ENCODE peak calls at places on chromosomes 3 and 15, in eight cellular contexts. E is body of pancreas, B is AG04450, M is HAP-1, L is brain microvascular endothelial cell, N is glomerular endothelial cell, K is endothelial cell, I is KBM-7. J is an unnamed sample.

GRCh38 chr3:188262913-188263683 is 109.1 kb downstream of the LPP start:
- DNase-seq in E (no peak), B (no peak), M (peak; percentile 18), L (peak; percentile 62), N (peak; percentile 95), K (no peak), I (no peak), J (no peak)

GRCh38 chr3:133886031-133886722 is 9.5 kb downstream of the RAB6B start:
- DNase-seq in E (no peak), B (no peak), M (no peak), L (no peak), N (no peak), K (no peak), I (no peak), J (no peak)

GRCh38 chr15:44565387-44566169 is 28.6 kb downstream of the EIF3J start:
- DNase-seq in E (no peak), B (no peak), M (no peak), L (no peak), N (no peak), K (no peak), I (no peak), J (no peak)

GRCh38 chr15:76954744-76955143 is 23.2 kb downstream of the RCN2 start:
- DNase-seq in E (no peak), B (no peak), M (no peak), L (no peak), N (no peak), K (no peak), I (no peak), J (no peak)

GRCh38 chr3:56817646-56818045 is 15.9 kb upstream of the ARHGEF3 start:
- DNase-seq in E (no peak), B (no peak), M (no peak), L (no peak), N (no peak), K (no peak), I (no peak), J (no peak)

GRCh38 chr15:27587810-27588209 is 511.3 kb downstream of the OCA2 start:
- DNase-seq in E (peak; percentile 70), B (no peak), M (peak; percentile 31), L (no peak), N (no peak), K (peak; percentile 12), I (no peak), J (no peak)

GRCh38 chr3:14431928-14432834 is 29.8 kb downstream of the SLC6A6 start:
- DNase-seq in E (peak; percentile 67), B (no peak), M (peak; percentile 65), L (peak; percentile 77), N (no peak), K (peak; percentile 35), I (peak; percentile 95), J (peak; percentile 93)

GRCh38 chr15:101650145-101650544 is 2.0 kb downstream of the TM2D3 start:
- DNase-seq in E (no peak), B (no peak), M (no peak), L (no peak), N (no peak), K (no peak), I (no peak), J (no peak)

GRCh38 chr3:52044869-52045616 is 11.3 kb downstream of the DUSP7 start:
- DNase-seq in E (no peak), B (no peak), M (no peak), L (no peak), N (no peak), K (no peak), I (peak; percentile 18), J (no peak)